ENCODE peak calls at places on chromosomes 12 and 14, in six cellular contexts. M is psoas muscle, Z is cardiac fibroblast, B is dorsolateral prefrontal cortex, W is heart right ventricle, P is OCI-LY7. U is an unnamed sample.
A peak's percentile ranks its signal among the peaks of the same experiment; 100 is the strongest.

GRCh38 chr12:96698965-96699364 is 208.1 kb upstream of the NEDD1 start:
- DNase-seq in M (no peak), Z (no peak), B (no peak), W (no peak), P (no peak), U (no peak)

GRCh38 chr14:60653388-60653690 is 4.1 kb upstream of the SIX1 start:
- DNase-seq in M (no peak), Z (no peak), B (no peak), W (no peak), P (no peak), U (no peak)

GRCh38 chr12:111842556-111843396 is 748 bp downstream of the MAPKAPK5 start:
- DNase-seq in M (no peak), Z (peak; percentile 9), B (no peak), W (no peak), P (no peak), U (peak; percentile 13)

GRCh38 chr12:21248679-21249078 is 86.0 kb downstream of the SLCO1A2 start:
- DNase-seq in M (no peak), Z (peak; percentile 45), B (no peak), W (no peak), P (peak; percentile 6), U (peak; percentile 3)

GRCh38 chr14:70237710-70238109 is 49.0 kb upstream of the SLC8A3 start:
- DNase-seq in M (no peak), Z (no peak), B (no peak), W (no peak), P (no peak), U (no peak)

GRCh38 chr12:61916856-61917255 is 343.3 kb upstream of the USP15 start:
- DNase-seq in M (no peak), Z (no peak), B (no peak), W (no peak), P (no peak), U (no peak)

GRCh38 chr12:51826881-51827280 is 21.6 kb downstream of the FIGNL2 start:
- DNase-seq in M (no peak), Z (no peak), B (no peak), W (no peak), P (no peak), U (no peak)

GRCh38 chr12:73210574-73211204 is 938.5 kb downstream of the TRHDE start:
- DNase-seq in M (no peak), Z (no peak), B (no peak), W (no peak), P (no peak), U (no peak)

GRCh38 chr12:103712191-103712590 is 125.1 kb downstream of the STAB2 start:
- DNase-seq in M (no peak), Z (no peak), B (no peak), W (no peak), P (no peak), U (no peak)

GRCh38 chr12:106074706-106075392 is 63.9 kb downstream of the NUAK1 start:
- DNase-seq in M (no peak), Z (no peak), B (no peak), W (no peak), P (no peak), U (peak; percentile 93)

GRCh38 chr14:91232052-91232451 is 12.5 kb downstream of the GPR68 start:
- DNase-seq in M (no peak), Z (no peak), B (no peak), W (no peak), P (no peak), U (no peak)

GRCh38 chr14:61269321-61270083 is 11.6 kb downstream of the TMEM30B start:
- DNase-seq in M (peak; percentile 80), Z (peak; percentile 80), B (peak; percentile 47), W (peak; percentile 71), P (peak; percentile 70), U (peak; percentile 80)

GRCh38 chr14:23187925-23188324 is 4.5 kb upstream of the SLC7A8 start:
- DNase-seq in M (no peak), Z (no peak), B (no peak), W (no peak), P (no peak), U (no peak)

GRCh38 chr12:4118601-4119156 is 154.9 kb upstream of the CCND2 start:
- DNase-seq in M (no peak), Z (no peak), B (no peak), W (no peak), P (no peak), U (no peak)

GRCh38 chr12:2751230-2751629 is 43.5 kb upstream of the FKBP4 start:
- DNase-seq in M (no peak), Z (no peak), B (no peak), W (no peak), P (no peak), U (no peak)

GRCh38 chr12:115166698-115167315 is 482.8 kb upstream of the TBX3 start:
- DNase-seq in M (no peak), Z (peak; percentile 59), B (no peak), W (no peak), P (no peak), U (peak; percentile 59)
- TF ChIP-seq CTCF in M (no peak), Z (peak; percentile 15), B (peak; percentile 66), W (peak; percentile 24), P (peak; percentile 26), U (no peak)

GRCh38 chr12:6451348-6452244 is at the start of gene TAPBPL:
- DNase-seq in M (peak; percentile 89), Z (peak; percentile 78), B (peak; percentile 90), W (peak; percentile 90), P (peak; percentile 89), U (peak; percentile 77)
- H3K4me3 ChIP-seq in M (peak within 1 kb of the TSS; percentile 90), Z (peak within 1 kb of the TSS; percentile 60), B (peak within 1 kb of the TSS; percentile 70), W (peak within 1 kb of the TSS; percentile 66), P (peak within 1 kb of the TSS; percentile 74), U (peak within 1 kb of the TSS; percentile 81)

GRCh38 chr12:42587564-42588307 is 1.8 kb downstream of the PRICKLE1 start:
- DNase-seq in M (no peak), Z (no peak), B (no peak), W (no peak), P (no peak), U (peak; percentile 47)

GRCh38 chr12:42589465-42590323 is at the start of gene PRICKLE1:
- DNase-seq in M (peak; percentile 72), Z (peak; percentile 66), B (peak; percentile 66), W (peak; percentile 38), P (peak; percentile 46), U (peak; percentile 64)

GRCh38 chr12:42588308-42588836 is 1.2 kb downstream of the PRICKLE1 start:
- DNase-seq in M (no peak), Z (no peak), B (no peak), W (peak; percentile 32), P (no peak), U (peak; percentile 48)

GRCh38 chr12:42588981-42589464 is 523 bp downstream of the PRICKLE1 start:
- DNase-seq in M (peak; percentile 69), Z (peak; percentile 41), B (peak; percentile 58), W (peak; percentile 62), P (peak; percentile 11), U (peak; percentile 35)

GRCh38 chr12:42590324-42590934 is 883 bp upstream of the PRICKLE1 start:
- DNase-seq in M (peak; percentile 62), Z (no peak), B (no peak), W (peak; percentile 33), P (peak; percentile 10), U (no peak)
- TF ChIP-seq CTCF in M (no peak), Z (peak; percentile 3), B (no peak), W (no peak), P (no peak), U (no peak)

DNA sequence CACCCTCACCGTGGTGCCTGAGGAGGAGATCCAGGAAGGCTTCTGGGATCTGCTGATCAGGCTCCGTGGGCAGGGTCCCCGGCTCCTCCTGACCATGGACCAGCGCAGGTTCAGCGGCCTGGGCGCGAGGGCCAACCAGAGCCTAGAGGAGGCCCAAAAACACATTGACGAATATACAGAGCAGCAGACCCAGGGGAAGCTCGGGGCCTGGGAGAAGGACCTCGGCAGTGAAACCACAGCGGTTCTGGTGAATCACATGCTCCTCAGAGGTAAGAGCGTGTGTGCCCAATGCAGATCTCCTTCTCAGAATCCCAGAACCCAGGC is 29.4 kb downstream of the SERPINA3 start:
- DNase-seq in M (no peak), Z (no peak), B (no peak), W (no peak), P (no peak), U (no peak)
- H3K4me3 ChIP-seq in M (no peak overlapping the region), Z (no peak overlapping the region), B (no peak overlapping the region), W (no peak overlapping the region), P (no peak overlapping the region), U (no peak overlapping the region)

U was measured in fibroblast of the aortic adventitia.